ENCODE peak calls at places on chromosomes 2 and 18, in four cellular contexts. L is foreskin fibroblast, X is fibroblast of mammary gland, T is GM10248. F is an unnamed sample.

GRCh38 chr2:201471732-201472395 is 20.3 kb downstream of the STRADB start:
- DNase-seq in L (peak; percentile 88), X (peak; percentile 94), T (no peak), F (no peak)

GRCh38 chr2:67752964-67753363 is 309.8 kb downstream of the C1D start:
- DNase-seq in L (peak; percentile 90), X (peak; percentile 88), T (no peak), F (no peak)

GRCh38 chr2:69191672-69192071 is 178.7 kb downstream of the ANTXR1 start:
- DNase-seq in L (peak; percentile 80), X (peak; percentile 48), T (no peak), F (no peak)

GRCh38 chr2:109164739-109165221 is 35.8 kb downstream of the SH3RF3 start:
- DNase-seq in L (peak; percentile 88), X (peak; percentile 94), T (no peak), F (no peak)

GRCh38 chr18:78245451-78245850 is 734.2 kb upstream of the SALL3 start:
- DNase-seq in L (no peak), X (no peak), T (no peak), F (no peak)

GRCh38 chr2:143205106-143205764 is 76.0 kb downstream of the ARHGAP15 start:
- DNase-seq in L (peak; percentile 15), X (peak; percentile 11), T (peak; percentile 9), F (no peak)

GRCh38 chr2:70552501-70553333 is 909 bp downstream of the TGFA start:
- DNase-seq in L (peak; percentile 12), X (no peak), T (no peak), F (no peak)

GRCh38 chr2:20852670-20853069 is 29.8 kb upstream of the LDAH start:
- DNase-seq in L (no peak), X (no peak), T (no peak), F (no peak)

DNA sequence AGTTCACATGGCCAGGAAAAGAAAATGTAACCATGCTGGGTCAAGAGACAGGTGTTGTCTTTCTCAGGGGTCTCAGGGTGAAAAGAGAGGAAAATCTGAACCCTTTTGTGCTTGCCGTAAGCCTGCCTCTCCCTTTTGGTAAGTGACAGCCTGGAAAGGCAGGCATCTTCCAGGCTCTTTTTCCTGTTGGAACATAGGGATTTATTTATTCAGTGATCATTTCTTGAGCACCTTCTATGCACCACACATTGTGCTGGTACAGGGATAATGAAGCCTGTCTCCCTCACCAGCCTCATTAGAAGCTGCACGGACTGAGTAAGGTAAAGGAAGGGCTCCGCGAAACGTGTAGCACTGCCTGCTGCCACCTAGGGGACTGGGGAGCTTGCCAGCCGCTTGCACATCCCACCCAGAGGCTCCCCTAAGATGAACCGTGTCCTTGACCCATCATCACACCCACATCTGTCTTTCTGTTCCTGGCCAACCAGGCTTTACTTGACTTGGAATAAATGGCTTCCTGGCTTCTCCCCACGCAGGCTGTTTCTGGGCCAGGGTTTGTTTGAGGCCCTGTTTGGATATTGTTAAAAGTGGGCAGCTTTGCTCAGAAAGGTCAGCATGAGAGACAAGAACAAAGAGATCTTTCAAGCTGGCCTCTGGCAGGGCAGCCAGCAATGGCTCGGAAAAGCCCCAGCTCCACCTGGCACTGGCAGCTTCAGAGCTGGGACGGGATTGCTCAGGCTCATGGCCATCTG is 73.3 kb upstream of the MCFD2 start:
- DNase-seq in L (peak; percentile 31), X (no peak), T (no peak), F (no peak)
- TF ChIP-seq CTCF in L (no peak), X (peak; percentile 8), T (no peak), F (no peak)

DNA sequence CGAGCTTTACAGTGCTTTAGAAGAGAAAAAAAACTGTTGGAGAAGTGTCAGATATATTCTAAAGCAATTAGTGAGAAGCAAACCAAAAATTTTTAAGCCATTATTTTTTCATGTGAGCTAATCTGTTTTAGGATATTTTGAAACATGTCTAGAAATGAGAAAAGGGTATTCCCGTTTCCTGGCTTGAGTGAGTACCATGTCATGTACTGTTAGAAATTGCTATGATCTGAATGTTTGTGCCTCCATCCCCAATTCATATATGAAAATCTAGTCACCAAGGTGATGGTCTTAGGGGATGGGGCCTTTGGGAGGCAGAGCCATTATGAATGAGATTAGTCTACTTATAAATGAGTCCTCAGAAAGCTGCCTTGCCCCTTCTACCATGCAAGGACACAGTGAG is 493.3 kb upstream of the GCFC2 start:
- DNase-seq in L (no peak), X (no peak), T (no peak), F (no peak)
- TF ChIP-seq CTCF in L (no peak), X (no peak), T (no peak), F (no peak)

GRCh38 chr18:23668731-23669130 is 6.0 kb upstream of the ANKRD29 start:
- DNase-seq in L (no peak), X (no peak), T (no peak), F (no peak)

GRCh38 chr18:23669202-23669766 is 6.6 kb upstream of the ANKRD29 start:
- DNase-seq in L (no peak), X (no peak), T (no peak), F (no peak)

GRCh38 chr18:23667114-23667513 is 4.4 kb upstream of the ANKRD29 start:
- DNase-seq in L (no peak), X (no peak), T (no peak), F (no peak)

GRCh38 chr18:23671564-23671963 is 8.9 kb upstream of the ANKRD29 start:
- DNase-seq in L (no peak), X (peak; percentile 69), T (no peak), F (no peak)

DNA sequence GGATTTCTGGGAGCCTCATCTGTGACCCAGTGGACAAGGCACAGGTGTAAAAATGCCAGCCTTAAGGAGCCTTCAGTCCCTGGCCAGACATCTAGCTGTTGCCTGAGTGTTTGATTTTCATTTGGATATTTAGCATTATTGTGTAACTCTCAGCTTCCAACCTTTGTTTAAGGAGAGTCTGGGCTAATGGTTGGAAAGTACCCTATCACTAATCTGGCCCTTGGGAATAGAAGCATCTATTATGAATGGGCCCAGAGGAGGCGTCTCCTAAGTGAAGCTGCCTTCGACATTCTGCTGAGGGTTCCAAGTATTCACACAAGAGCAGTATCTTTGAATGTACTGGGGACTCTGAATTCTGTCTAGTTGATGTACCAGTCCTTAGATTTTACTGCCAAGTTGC is 7.1 kb upstream of the ANKRD29 start:
- DNase-seq in L (no peak), X (no peak), T (no peak), F (no peak)
- TF ChIP-seq CTCF in L (no peak), X (no peak), T (no peak), F (no peak)

DNA sequence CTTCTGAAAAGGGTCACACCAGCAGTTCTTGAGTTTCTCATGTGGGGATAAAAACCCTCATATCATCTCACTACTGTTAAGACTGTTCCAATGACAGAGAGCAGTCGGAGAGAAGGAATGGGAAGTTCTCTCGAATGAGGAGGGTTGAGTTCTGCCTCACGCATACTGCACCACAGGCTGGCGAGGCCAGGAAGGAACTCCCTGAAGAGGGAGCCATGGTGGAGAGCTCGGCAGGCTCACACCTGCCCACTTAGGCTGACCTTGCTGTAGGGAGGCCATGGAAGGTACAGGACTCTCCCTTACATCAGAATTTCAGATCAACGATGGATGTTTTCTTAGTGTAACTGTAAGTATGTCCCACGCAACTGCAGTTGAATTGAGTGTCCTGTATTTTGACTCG is 64.6 kb downstream of the RALBP1 start:
- DNase-seq in L (no peak), X (no peak), T (no peak), F (no peak)
- TF ChIP-seq CTCF in L (no peak), X (no peak), T (no peak), F (no peak)

F was measured in coronary artery.